ENCODE peak calls at places on chromosomes 2 and 18, in five cellular contexts. B, A, O, R and V are unnamed samples.

GRCh38 chr18:7926526-7926925 is 359.4 kb downstream of the PTPRM start:
- DNase-seq in R (peak; percentile 67), O (no peak), A (no peak), B (no peak), V (no peak)

GRCh38 chr18:34342960-34343359 is 118.2 kb upstream of the NOL4 start:
- DNase-seq in A (no peak), R (no peak), O (no peak), B (no peak), V (no peak)

GRCh38 chr2:118580651-118581050 is 266.8 kb downstream of the EN1 start:
- DNase-seq in B (no peak), A (no peak), R (no peak), O (no peak), V (no peak)

GRCh38 chr2:127913808-127914457 is 28.2 kb upstream of the AMMECR1L start:
- DNase-seq in B (no peak), A (no peak), R (no peak), O (no peak), V (peak; percentile 83)

GRCh38 chr2:241064008-241064801 is 37.9 kb downstream of the MTERF4 start:
- DNase-seq in O (no peak), B (peak; percentile 58), R (no peak), A (no peak), V (peak; percentile 28)

GRCh38 chr2:201643216-201643651 is at the start of gene TMEM237:
- DNase-seq in R (peak; percentile 62), A (peak; percentile 66), B (peak; percentile 59), O (peak; percentile 16), V (peak; percentile 24)

GRCh38 chr18:13566941-13567762 is 159.2 kb downstream of the FAM210A start:
- DNase-seq in O (no peak), B (peak; percentile 90), R (no peak), A (no peak), V (no peak)

GRCh38 chr2:190947711-190948251 is 66.2 kb downstream of the STAT1 start:
- DNase-seq in R (peak; percentile 88), A (no peak), O (no peak), B (peak; percentile 55), V (peak; percentile 75)

GRCh38 chr2:162072976-162073775 is 839 bp downstream of the DPP4 start:
- DNase-seq in R (no peak), O (no peak), B (no peak), A (no peak), V (no peak)

GRCh38 chr18:35076556-35076955 is 35.3 kb downstream of the MAPRE2 start:
- DNase-seq in R (peak; percentile 15), A (no peak), O (no peak), B (no peak), V (no peak)

GRCh38 chr2:115573756-115574155 is 1131.3 kb downstream of the DPP10 start:
- DNase-seq in R (peak; percentile 66), O (no peak), A (no peak), B (no peak), V (no peak)

GRCh38 chr2:97745474-97746172 is 32.2 kb downstream of the ZAP70 start:
- DNase-seq in A (no peak), R (peak; percentile 78), O (no peak), B (peak; percentile 71), V (no peak)

GRCh38 chr2:143694335-143694734 is 565.1 kb downstream of the ARHGAP15 start:
- DNase-seq in B (no peak), R (no peak), O (no peak), A (no peak), V (no peak)

GRCh38 chr2:225020157-225020864 is 22.0 kb downstream of the DOCK10 start:
- DNase-seq in R (no peak), A (no peak), B (no peak), O (no peak), V (no peak)

GRCh38 chr2:143083636-143084035 is 45.6 kb upstream of the ARHGAP15 start:
- DNase-seq in R (peak; percentile 14), O (no peak), B (no peak), A (no peak), V (no peak)

GRCh38 chr2:46175409-46175808 is 121.8 kb upstream of the EPAS1 start:
- DNase-seq in O (no peak), R (no peak), B (no peak), A (no peak), V (no peak)

GRCh38 chr2:173938700-173939384 is 26.3 kb downstream of the SP3 start:
- DNase-seq in A (no peak), B (no peak), R (no peak), O (no peak), V (no peak)

GRCh38 chr18:49886891-49887764 is 73.8 kb upstream of the ACAA2 start:
- DNase-seq in B (no peak), R (peak; percentile 24), A (no peak), O (no peak), V (no peak)

GRCh38 chr18:34514238-34514637 is 195.9 kb upstream of the DTNA start:
- DNase-seq in B (no peak), O (no peak), R (no peak), A (no peak), V (no peak)

GRCh38 chr2:191178806-191179514 is 28.2 kb upstream of the STAT4 start:
- DNase-seq in B (peak; percentile 21), R (peak; percentile 93), A (no peak), O (no peak), V (no peak)

GRCh38 chr2:229879551-229879950 is 42.3 kb downstream of the TRIP12 start:
- DNase-seq in R (no peak), O (no peak), B (no peak), A (no peak), V (no peak)